ENCODE peak calls at places on chromosome 4, in nine cellular contexts. One of them, this sample, is unnamed.

GRCh38 chr4:24646777-24647460 is 62.6 kb upstream of the DHX15 start:
- DNase-seq in upper lobe of left lung: no peak
- DNase-seq in CD4-positive, alpha-beta T cell: no peak
- DNase-seq in heart left ventricle: no peak
- DNase-seq in GM12878: no peak
- DNase-seq in right atrium auricular region: no peak
- DNase-seq in K562: no peak
- DNase-seq in neural progenitor cell: no peak
- DNase-seq in heart right ventricle: no peak
- DNase-seq in this sample: no peak

GRCh38 chr4:46032061-46032460 is 91.8 kb downstream of the GABRG1 start:
- DNase-seq in right atrium auricular region: no peak
- DNase-seq in GM12878: no peak
- DNase-seq in heart left ventricle: no peak
- DNase-seq in CD4-positive, alpha-beta T cell: no peak
- DNase-seq in heart right ventricle: no peak
- DNase-seq in neural progenitor cell: no peak
- DNase-seq in K562: no peak
- DNase-seq in upper lobe of left lung: no peak
- DNase-seq in this sample: no peak

GRCh38 chr4:7632341-7632740 is 197.6 kb upstream of the PSAPL1 start:
- DNase-seq in right atrium auricular region: no peak
- DNase-seq in CD4-positive, alpha-beta T cell: no peak
- DNase-seq in GM12878: no peak
- DNase-seq in neural progenitor cell: no peak
- DNase-seq in heart left ventricle: peak
- DNase-seq in K562: no peak
- DNase-seq in heart right ventricle: no peak
- DNase-seq in upper lobe of left lung: no peak
- DNase-seq in this sample: no peak

GRCh38 chr4:149279790-149280189 is 535.9 kb downstream of the IQCM start:
- DNase-seq in K562: no peak
- DNase-seq in GM12878: no peak
- DNase-seq in heart right ventricle: no peak
- DNase-seq in heart left ventricle: peak
- DNase-seq in CD4-positive, alpha-beta T cell: no peak
- DNase-seq in neural progenitor cell: no peak
- DNase-seq in right atrium auricular region: no peak
- DNase-seq in upper lobe of left lung: no peak
- DNase-seq in this sample: no peak

GRCh38 chr4:168839758-168840385 is 170.2 kb downstream of the CBR4 start:
- DNase-seq in upper lobe of left lung: no peak
- DNase-seq in heart right ventricle: no peak
- DNase-seq in GM12878: no peak
- DNase-seq in right atrium auricular region: no peak
- DNase-seq in K562: no peak
- DNase-seq in CD4-positive, alpha-beta T cell: no peak
- DNase-seq in heart left ventricle: no peak
- DNase-seq in neural progenitor cell: no peak
- DNase-seq in this sample: no peak

GRCh38 chr4:54225671-54226398 is 3.3 kb upstream of the PDGFRA start:
- DNase-seq in right atrium auricular region: no peak
- DNase-seq in neural progenitor cell: peak
- DNase-seq in GM12878: no peak
- DNase-seq in upper lobe of left lung: no peak
- DNase-seq in heart right ventricle: no peak
- DNase-seq in heart left ventricle: no peak
- DNase-seq in K562: no peak
- DNase-seq in CD4-positive, alpha-beta T cell: no peak
- DNase-seq in this sample: peak

GRCh38 chr4:75880278-75880677 is 22.0 kb downstream of the PPEF2 start:
- DNase-seq in heart left ventricle: no peak
- DNase-seq in K562: no peak
- DNase-seq in GM12878: no peak
- DNase-seq in right atrium auricular region: no peak
- DNase-seq in neural progenitor cell: no peak
- DNase-seq in upper lobe of left lung: no peak
- DNase-seq in CD4-positive, alpha-beta T cell: no peak
- DNase-seq in heart right ventricle: no peak
- DNase-seq in this sample: no peak

GRCh38 chr4:162232349-162232748 is 68.5 kb upstream of the FSTL5 start:
- DNase-seq in GM12878: no peak
- DNase-seq in upper lobe of left lung: no peak
- DNase-seq in K562: no peak
- DNase-seq in CD4-positive, alpha-beta T cell: no peak
- DNase-seq in heart left ventricle: no peak
- DNase-seq in heart right ventricle: no peak
- DNase-seq in neural progenitor cell: no peak
- DNase-seq in right atrium auricular region: no peak
- DNase-seq in this sample: no peak

GRCh38 chr4:15153662-15154061 is 151.4 kb downstream of the CPEB2 start:
- DNase-seq in GM12878: no peak
- DNase-seq in right atrium auricular region: no peak
- DNase-seq in heart left ventricle: no peak
- DNase-seq in CD4-positive, alpha-beta T cell: no peak
- DNase-seq in neural progenitor cell: no peak
- DNase-seq in upper lobe of left lung: no peak
- DNase-seq in heart right ventricle: no peak
- DNase-seq in K562: peak
- DNase-seq in this sample: no peak
- H3K27ac ChIP-seq in GM12878: no peak
- H3K27ac ChIP-seq in right atrium auricular region: no peak
- H3K27ac ChIP-seq in heart left ventricle: no peak
- H3K27ac ChIP-seq in CD4-positive, alpha-beta T cell: no peak
- H3K27ac ChIP-seq in neural progenitor cell: no peak
- H3K27ac ChIP-seq in upper lobe of left lung: no peak
- H3K27ac ChIP-seq in heart right ventricle: no peak
- H3K27ac ChIP-seq in K562: peak
- H3K27ac ChIP-seq in this sample: no peak

DNA sequence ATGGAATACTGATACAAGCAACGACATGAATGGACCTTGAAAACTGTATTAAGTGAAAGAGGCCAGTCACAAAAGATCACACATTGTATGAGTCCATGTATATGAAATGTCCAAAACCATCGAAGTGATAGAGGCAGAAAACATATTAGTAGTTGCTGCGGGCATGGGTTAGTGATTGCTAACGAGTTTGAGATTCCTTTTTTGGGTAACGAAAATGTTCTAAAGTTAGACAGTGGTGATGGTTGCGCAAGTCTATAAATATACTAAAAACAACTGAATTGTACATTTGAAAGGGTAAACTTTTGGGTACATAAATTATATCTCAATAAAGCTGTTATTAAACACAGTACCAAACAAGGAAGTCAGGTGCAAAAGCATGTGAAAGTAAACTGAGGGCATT is 234.5 kb downstream of the FBXW7 start:
- DNase-seq in K562: no peak
- DNase-seq in CD4-positive, alpha-beta T cell: no peak
- DNase-seq in neural progenitor cell: no peak
- DNase-seq in upper lobe of left lung: no peak
- DNase-seq in GM12878: no peak
- DNase-seq in heart right ventricle: no peak
- DNase-seq in heart left ventricle: no peak
- DNase-seq in right atrium auricular region: no peak
- DNase-seq in this sample: no peak
- H3K27ac ChIP-seq in K562: no peak
- H3K27ac ChIP-seq in CD4-positive, alpha-beta T cell: no peak
- H3K27ac ChIP-seq in neural progenitor cell: no peak
- H3K27ac ChIP-seq in upper lobe of left lung: no peak
- H3K27ac ChIP-seq in GM12878: no peak
- H3K27ac ChIP-seq in heart right ventricle: no peak
- H3K27ac ChIP-seq in heart left ventricle: no peak
- H3K27ac ChIP-seq in right atrium auricular region: no peak
- H3K27ac ChIP-seq in this sample: no peak

DNA sequence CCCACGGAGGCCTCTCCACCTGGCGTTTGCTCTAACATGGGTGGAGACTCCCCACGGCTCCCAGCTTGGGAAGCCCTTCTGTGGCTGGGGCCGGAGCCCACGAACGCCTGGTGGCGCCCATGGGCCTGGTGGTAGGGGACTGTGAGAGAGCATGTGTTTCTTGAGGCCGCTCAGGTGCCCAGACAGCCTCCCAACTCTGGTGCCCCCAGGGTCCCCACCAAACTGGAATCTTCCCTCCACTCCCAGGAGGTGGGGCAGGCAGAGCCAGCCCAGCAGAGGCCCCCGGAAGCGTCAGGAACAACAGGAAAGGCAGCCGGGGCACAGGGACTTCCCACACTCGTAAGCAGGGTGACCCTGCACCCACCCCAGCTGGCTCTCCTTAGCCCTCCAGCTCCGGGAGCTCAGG is 33.3 kb upstream of the FGFR3 start:
- DNase-seq in heart left ventricle: no peak
- DNase-seq in GM12878: no peak
- DNase-seq in heart right ventricle: no peak
- DNase-seq in upper lobe of left lung: no peak
- DNase-seq in CD4-positive, alpha-beta T cell: no peak
- DNase-seq in right atrium auricular region: no peak
- DNase-seq in neural progenitor cell: no peak
- DNase-seq in K562: no peak
- DNase-seq in this sample: no peak
- H3K27ac ChIP-seq in heart left ventricle: no peak
- H3K27ac ChIP-seq in GM12878: no peak
- H3K27ac ChIP-seq in heart right ventricle: no peak
- H3K27ac ChIP-seq in upper lobe of left lung: peak
- H3K27ac ChIP-seq in CD4-positive, alpha-beta T cell: no peak
- H3K27ac ChIP-seq in right atrium auricular region: no peak
- H3K27ac ChIP-seq in neural progenitor cell: no peak
- H3K27ac ChIP-seq in K562: no peak
- H3K27ac ChIP-seq in this sample: no peak

GRCh38 chr4:10111067-10111801 is 5.4 kb downstream of the WDR1 start:
- DNase-seq in heart left ventricle: no peak
- DNase-seq in CD4-positive, alpha-beta T cell: no peak
- DNase-seq in K562: no peak
- DNase-seq in upper lobe of left lung: no peak
- DNase-seq in right atrium auricular region: no peak
- DNase-seq in heart right ventricle: no peak
- DNase-seq in neural progenitor cell: no peak
- DNase-seq in GM12878: no peak
- DNase-seq in this sample: no peak

GRCh38 chr4:10114147-10114546 is 2.5 kb downstream of the WDR1 start:
- DNase-seq in neural progenitor cell: no peak
- DNase-seq in CD4-positive, alpha-beta T cell: no peak
- DNase-seq in K562: no peak
- DNase-seq in GM12878: no peak
- DNase-seq in upper lobe of left lung: no peak
- DNase-seq in heart right ventricle: no peak
- DNase-seq in heart left ventricle: no peak
- DNase-seq in right atrium auricular region: no peak
- DNase-seq in this sample: no peak

GRCh38 chr4:10114607-10115006 is 2.0 kb downstream of the WDR1 start:
- DNase-seq in upper lobe of left lung: no peak
- DNase-seq in K562: no peak
- DNase-seq in GM12878: no peak
- DNase-seq in neural progenitor cell: no peak
- DNase-seq in CD4-positive, alpha-beta T cell: no peak
- DNase-seq in heart left ventricle: no peak
- DNase-seq in right atrium auricular region: no peak
- DNase-seq in heart right ventricle: no peak
- DNase-seq in this sample: no peak

GRCh38 chr4:10113362-10114047 is 3.1 kb downstream of the WDR1 start:
- DNase-seq in heart left ventricle: no peak
- DNase-seq in CD4-positive, alpha-beta T cell: no peak
- DNase-seq in right atrium auricular region: no peak
- DNase-seq in K562: no peak
- DNase-seq in heart right ventricle: no peak
- DNase-seq in neural progenitor cell: no peak
- DNase-seq in GM12878: no peak
- DNase-seq in upper lobe of left lung: no peak
- DNase-seq in this sample: no peak

GRCh38 chr4:10112658-10113284 is 3.8 kb downstream of the WDR1 start:
- DNase-seq in CD4-positive, alpha-beta T cell: no peak
- DNase-seq in K562: no peak
- DNase-seq in upper lobe of left lung: no peak
- DNase-seq in right atrium auricular region: no peak
- DNase-seq in heart right ventricle: no peak
- DNase-seq in neural progenitor cell: no peak
- DNase-seq in heart left ventricle: no peak
- DNase-seq in GM12878: no peak
- DNase-seq in this sample: no peak
- H3K27ac ChIP-seq in CD4-positive, alpha-beta T cell: no peak
- H3K27ac ChIP-seq in K562: no peak
- H3K27ac ChIP-seq in upper lobe of left lung: no peak
- H3K27ac ChIP-seq in right atrium auricular region: no peak
- H3K27ac ChIP-seq in heart right ventricle: no peak
- H3K27ac ChIP-seq in neural progenitor cell: no peak
- H3K27ac ChIP-seq in heart left ventricle: no peak
- H3K27ac ChIP-seq in GM12878: no peak
- H3K27ac ChIP-seq in this sample: no peak

This sample was measured in neuronal stem cell.